ENCODE peak calls at places on chromosomes 5 and 9, in seven cellular contexts. Y is breast epithelium, Q is IMR-90, Z is HCT116, T is ovary, K is testis, H is K562. W is an unnamed sample.

GRCh38 chr9:123925161-123925560 is 4.8 kb downstream of the DENND1A start:
- DNase-seq in Q (no peak), H (no peak), K (no peak), Z (no peak), T (no peak), Y (no peak), W (no peak)

GRCh38 chr5:59528226-59528862 is 365.2 kb downstream of the PDE4D start:
- DNase-seq in Z (no peak), T (no peak), K (no peak), H (no peak), Y (no peak), Q (no peak), W (no peak)

GRCh38 chr5:113017891-113018635 is 41.5 kb downstream of the DCP2 start:
- DNase-seq in H (no peak), K (no peak), T (no peak), Q (no peak), Y (no peak), Z (no peak), W (no peak)

GRCh38 chr5:61052870-61053269 is 107.9 kb downstream of the NDUFAF2 start:
- DNase-seq in H (no peak), Z (peak), Y (no peak), K (no peak), T (no peak), Q (peak), W (no peak)

GRCh38 chr5:112917453-112918005 is 4.5 kb downstream of the REEP5 start:
- DNase-seq in Z (no peak), K (no peak), Y (no peak), T (no peak), H (peak), Q (peak), W (peak)

GRCh38 chr9:1005043-1005667 is 28.7 kb downstream of the DMRT3 start:
- DNase-seq in T (no peak), K (peak), Q (peak), H (peak), Y (no peak), Z (peak), W (peak)

GRCh38 chr5:29296548-29296947 is 1896.9 kb upstream of the CDH6 start:
- DNase-seq in Z (no peak), Y (no peak), T (no peak), Q (no peak), K (no peak), H (no peak), W (no peak)

GRCh38 chr9:108634669-108635462 is 220.9 kb downstream of the ACTL7B start:
- DNase-seq in T (no peak), K (no peak), Q (no peak), Z (peak), H (no peak), Y (no peak), W (no peak)

GRCh38 chr9:127876764-127877562 is 512 bp downstream of the AK1 start:
- DNase-seq in K (peak), T (peak), Y (no peak), H (no peak), Z (no peak), Q (no peak), W (no peak)

GRCh38 chr5:14144586-14145355 is 1.6 kb downstream of the TRIO start:
- DNase-seq in Q (peak), T (peak), Z (peak), K (peak), H (peak), Y (peak), W (peak)

GRCh38 chr5:96943829-96944228 is 7.9 kb downstream of the LNPEP start:
- DNase-seq in T (no peak), H (no peak), Z (no peak), Y (no peak), K (no peak), Q (no peak), W (no peak)

GRCh38 chr9:131530546-131530929 is 525 bp downstream of the UCK1 start:
- DNase-seq in K (peak), Y (no peak), H (peak), T (peak), Z (no peak), Q (peak), W (peak)

GRCh38 chr5:148372883-148373282 is 10.9 kb upstream of the FBXO38 start:
- DNase-seq in T (no peak), Q (no peak), H (no peak), Y (no peak), Z (no peak), K (no peak), W (no peak)

GRCh38 chr9:4983541-4984165 is 1.4 kb upstream of the JAK2 start:
- DNase-seq in T (no peak), Q (no peak), Y (no peak), K (no peak), Z (no peak), H (no peak), W (peak)

DNA sequence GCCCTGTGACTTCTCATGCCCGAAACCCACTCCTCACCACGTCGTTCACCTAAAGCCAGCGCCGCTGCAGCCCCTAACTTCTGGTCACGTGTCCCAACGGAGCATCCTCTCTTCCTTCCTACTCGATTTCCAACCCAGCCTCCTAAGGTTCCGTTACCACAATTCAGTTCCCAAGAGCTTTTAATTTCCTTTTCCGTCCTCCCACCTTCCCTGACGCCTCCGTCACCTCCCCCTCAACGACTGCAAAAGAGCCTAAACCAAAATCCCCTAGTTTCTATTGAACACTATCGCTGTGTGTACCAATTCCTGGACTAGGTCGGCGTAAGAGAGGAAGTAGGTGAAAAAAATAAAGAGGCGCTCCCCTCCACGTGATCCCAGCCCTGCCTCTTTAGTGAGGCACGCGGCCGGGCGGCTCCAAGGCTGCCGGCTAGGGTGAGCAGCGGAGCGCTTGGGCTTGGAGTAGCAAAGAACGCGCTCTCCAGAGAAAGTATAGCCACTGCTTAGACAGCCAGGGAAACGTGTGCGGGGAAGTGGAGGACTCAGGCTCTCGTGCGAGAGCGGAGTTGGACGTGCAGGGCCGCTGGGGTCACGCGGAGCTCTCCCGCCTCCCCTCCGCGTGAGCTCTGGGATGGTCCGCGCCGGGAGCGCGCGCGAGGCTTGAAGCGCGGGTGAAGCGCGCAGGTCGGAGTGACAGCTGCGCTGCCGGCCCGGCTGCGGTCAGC is at the start of the genes CENPP and NOL8:
- DNase-seq in K (peak), T (peak), Z (peak), Y (peak), H (peak), Q (peak), W (peak)
- TF ChIP-seq POLR2A in K (no peak), T (no peak), Z (peak), Y (peak), H (peak), Q (peak), W (peak)

DNA sequence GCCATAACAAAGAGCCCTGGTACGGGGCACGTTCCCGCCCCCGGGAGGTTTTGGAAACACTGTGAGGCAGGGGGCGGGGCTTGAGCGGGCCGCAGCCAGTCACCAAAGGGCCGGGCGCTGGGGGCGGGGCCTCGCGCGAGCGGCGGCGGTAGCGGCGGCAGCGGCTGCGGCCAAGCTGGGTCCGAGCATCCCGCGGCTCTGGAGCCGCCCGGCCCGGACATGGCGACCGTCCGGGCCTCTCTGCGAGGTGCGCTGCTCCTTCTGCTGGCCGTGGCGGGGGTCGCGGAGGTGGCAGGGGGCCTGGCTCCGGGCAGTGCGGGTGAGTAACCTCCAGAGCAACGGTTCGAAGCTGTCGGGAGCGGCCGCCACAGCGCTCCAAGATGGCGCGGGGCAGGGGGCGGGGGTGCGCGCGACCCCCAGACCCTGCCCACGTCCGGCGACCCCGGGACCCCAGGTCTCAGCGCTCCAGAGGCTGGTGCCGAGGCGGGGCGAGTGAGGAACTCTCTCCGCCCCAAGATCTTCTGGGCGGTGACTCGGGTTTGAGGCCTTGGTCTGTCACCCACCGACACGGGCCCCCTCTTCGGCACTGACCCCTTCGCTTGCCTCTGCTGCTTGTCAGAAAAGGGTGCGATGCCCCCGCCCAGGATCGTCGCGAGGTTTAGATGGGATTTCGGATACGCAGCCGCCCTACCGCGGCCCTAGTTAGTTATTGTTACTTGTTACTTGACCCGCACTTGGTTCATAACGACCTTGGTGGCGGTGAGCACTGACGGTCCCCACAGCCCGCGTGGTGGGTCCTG is at the start of gene RECK:
- DNase-seq in Z (peak), Q (peak), H (peak), T (peak), K (peak), Y (peak), W (peak)
- TF ChIP-seq POLR2A in Z (no peak), Q (peak), H (no peak), T (peak), K (no peak), Y (peak), W (no peak)

GRCh38 chr5:136134653-136135052 is 2.0 kb downstream of the SMAD5 start:
- DNase-seq in H (no peak), K (no peak), T (no peak), Z (no peak), Y (no peak), Q (no peak), W (no peak)

GRCh38 chr5:136137497-136138220 is 5.0 kb downstream of the SMAD5 start:
- DNase-seq in Z (no peak), Q (no peak), Y (no peak), H (no peak), K (no peak), T (no peak), W (no peak)

GRCh38 chr5:136132557-136133415 is at the start of gene SMAD5:
- DNase-seq in Z (peak), Y (peak), H (peak), Q (peak), K (peak), T (peak), W (peak)

GRCh38 chr5:136133416-136134383 is 1.1 kb downstream of the SMAD5 start:
- DNase-seq in Z (no peak), H (peak), T (peak), Y (no peak), K (peak), Q (peak), W (peak)

DNA sequence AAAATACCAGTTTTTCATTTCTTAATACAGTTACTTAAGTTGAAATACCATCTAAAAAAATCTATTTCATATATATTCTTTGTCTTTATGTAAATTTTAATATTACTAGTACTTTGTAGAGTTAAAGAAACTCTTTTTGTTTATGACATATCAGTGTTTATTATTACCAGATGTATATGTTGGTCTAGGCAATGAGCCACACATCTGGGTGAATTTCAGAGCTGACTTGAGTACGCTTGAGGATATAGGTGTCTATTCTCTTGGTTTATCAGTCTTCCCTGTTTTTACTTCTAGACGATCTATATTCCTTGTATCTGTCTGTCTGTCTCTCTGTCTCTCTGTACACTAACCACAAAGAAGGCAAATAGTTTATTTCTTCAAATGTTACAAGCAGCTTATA is 2.9 kb downstream of the SMAD5 start:
- DNase-seq in Z (no peak), K (no peak), T (no peak), Y (no peak), H (no peak), Q (peak), W (no peak)
- TF ChIP-seq POLR2A in Z (no peak), K (no peak), T (no peak), Y (no peak), H (no peak), Q (no peak), W (no peak)

GRCh38 chr5:76199321-76200318 is 116.4 kb downstream of the SV2C start:
- DNase-seq in K (no peak), Y (no peak), H (no peak), Q (no peak), Z (no peak), T (no peak), W (no peak)

GRCh38 chr5:76193635-76194034 is 110.5 kb downstream of the SV2C start:
- DNase-seq in H (no peak), Y (no peak), Q (no peak), T (no peak), K (no peak), Z (no peak), W (no peak)

GRCh38 chr5:76196886-76197489 is 113.8 kb downstream of the SV2C start:
- DNase-seq in K (no peak), H (peak), Q (no peak), T (no peak), Z (no peak), Y (no peak), W (no peak)

GRCh38 chr5:76196457-76196856 is 113.3 kb downstream of the SV2C start:
- DNase-seq in T (no peak), Z (no peak), K (no peak), Q (no peak), H (no peak), Y (no peak), W (no peak)

DNA sequence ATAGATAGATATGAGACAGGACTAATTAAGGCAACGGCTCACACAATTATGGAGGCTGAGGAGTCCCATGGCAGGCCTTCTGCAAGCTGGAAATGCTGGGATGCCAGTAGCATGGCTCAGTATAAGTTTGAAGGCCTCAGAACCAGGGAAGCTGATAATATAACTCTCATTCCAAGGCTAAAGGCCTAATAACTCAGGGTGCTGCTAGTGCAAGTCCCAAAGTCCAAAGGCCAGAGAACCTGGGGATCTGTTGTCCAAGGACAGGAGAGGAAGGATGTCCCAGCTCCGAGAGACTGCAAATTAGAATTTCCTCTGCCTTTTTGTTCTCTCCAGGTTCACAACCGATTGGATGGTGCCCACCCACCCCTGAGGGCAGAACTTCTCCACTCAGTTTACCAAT is 114.5 kb downstream of the SV2C start:
- DNase-seq in Y (no peak), K (no peak), Z (no peak), T (no peak), H (no peak), Q (no peak), W (no peak)
- TF ChIP-seq POLR2A in Y (no peak), K (no peak), Z (no peak), T (no peak), H (no peak), Q (no peak), W (no peak)

GRCh38 chr9:17609312-17610005 is 30.6 kb downstream of the SH3GL2 start:
- DNase-seq in Y (no peak), Q (no peak), K (no peak), H (no peak), Z (no peak), T (no peak), W (no peak)
- TF ChIP-seq POLR2A in Y (no peak), Q (no peak), K (no peak), H (no peak), Z (no peak), T (no peak), W (no peak)

GRCh38 chr5:144139586-144139985 is 30.9 kb downstream of the YIPF5 start:
- DNase-seq in H (no peak), Q (peak), T (no peak), Z (no peak), Y (no peak), K (no peak), W (no peak)
- TF ChIP-seq POLR2A in H (no peak), Q (no peak), T (no peak), Z (no peak), Y (no peak), K (no peak), W (no peak)